ENCODE peak calls at places on chromosomes 2 and 18, in ten cellular contexts. H is endodermal cell, X is upper lobe of left lung, J is ovary, K is fibroblast of lung, C is kidney, U is foreskin keratinocyte, T is dorsolateral prefrontal cortex, G is PC-9, W is cardiac muscle cell. A is an unnamed sample.

GRCh38 chr2:219142329-219142728 is 18.3 kb downstream of the NHEJ1 start:
- DNase-seq in H (no peak), X (no peak), J (no peak), K (peak; percentile 82), C (peak; percentile 88), U (no peak), T (no peak), G (peak; percentile 74), W (peak; percentile 47), A (peak; percentile 57)

GRCh38 chr2:177596866-177597265 is 204.3 kb downstream of the AGPS start:
- DNase-seq in H (no peak), X (no peak), J (no peak), K (no peak), C (no peak), U (no peak), T (no peak), G (no peak), W (no peak), A (no peak)

GRCh38 chr18:21826641-21827302 is 86.2 kb downstream of the MIB1 start:
- DNase-seq in H (no peak), X (no peak), J (no peak), K (no peak), C (no peak), U (no peak), T (no peak), G (no peak), W (no peak), A (no peak)

GRCh38 chr2:226760412-226761194 is 39.0 kb downstream of the IRS1 start:
- DNase-seq in H (no peak), X (no peak), J (no peak), K (peak; percentile 94), C (no peak), U (peak; percentile 67), T (no peak), G (peak; percentile 22), W (peak; percentile 74), A (peak; percentile 37)

GRCh38 chr18:48405108-48405507 is 4.1 kb downstream of the ZBTB7C start:
- DNase-seq in H (no peak), X (no peak), J (no peak), K (peak; percentile 59), C (no peak), U (peak; percentile 40), T (no peak), G (no peak), W (peak; percentile 15), A (peak; percentile 45)

GRCh38 chr18:58784601-58785137 is 80.0 kb upstream of the ZNF532 start:
- DNase-seq in H (peak; percentile 73), X (no peak), J (no peak), K (peak; percentile 56), C (peak; percentile 75), U (no peak), T (no peak), G (no peak), W (no peak), A (no peak)

GRCh38 chr2:72782520-72782919 is 43.3 kb downstream of the EXOC6B start:
- DNase-seq in H (no peak), X (no peak), J (no peak), K (no peak), C (no peak), U (no peak), T (no peak), G (no peak), W (no peak), A (no peak)

GRCh38 chr2:195559431-195559914 is 97.6 kb upstream of the SLC39A10 start:
- DNase-seq in H (no peak), X (peak; percentile 68), J (no peak), K (peak; percentile 98), C (no peak), U (peak; percentile 81), T (no peak), G (no peak), W (peak; percentile 94), A (no peak)

GRCh38 chr2:203623616-203624015 is 82.8 kb upstream of the CD28 start:
- DNase-seq in H (no peak), X (peak; percentile 62), J (no peak), K (peak; percentile 75), C (no peak), U (no peak), T (no peak), G (no peak), W (no peak), A (no peak)

GRCh38 chr2:12131975-12132374 is 385.5 kb downstream of the LPIN1 start:
- DNase-seq in H (no peak), X (no peak), J (no peak), K (peak; percentile 74), C (no peak), U (no peak), T (no peak), G (peak; percentile 30), W (peak; percentile 66), A (no peak)

GRCh38 chr18:13696961-13697360 is 29.4 kb downstream of the FAM210A start:
- DNase-seq in H (no peak), X (no peak), J (no peak), K (peak; percentile 5), C (no peak), U (no peak), T (no peak), G (no peak), W (peak; percentile 10), A (no peak)

GRCh38 chr2:36671731-36672130 is 24.8 kb upstream of the VIT start:
- DNase-seq in H (no peak), X (no peak), J (no peak), K (no peak), C (no peak), U (no peak), T (no peak), G (no peak), W (no peak), A (no peak)

GRCh38 chr2:36675579-36675978 is 20.9 kb upstream of the VIT start:
- DNase-seq in H (no peak), X (no peak), J (no peak), K (no peak), C (no peak), U (no peak), T (no peak), G (no peak), W (no peak), A (no peak)

GRCh38 chr2:36676364-36676763 is 20.1 kb upstream of the VIT start:
- DNase-seq in H (no peak), X (no peak), J (no peak), K (no peak), C (no peak), U (no peak), T (no peak), G (no peak), W (no peak), A (no peak)

GRCh38 chr2:36670881-36671595 is 25.5 kb upstream of the VIT start:
- DNase-seq in H (no peak), X (no peak), J (no peak), K (peak; percentile 81), C (no peak), U (no peak), T (no peak), G (no peak), W (peak; percentile 33), A (no peak)

DNA sequence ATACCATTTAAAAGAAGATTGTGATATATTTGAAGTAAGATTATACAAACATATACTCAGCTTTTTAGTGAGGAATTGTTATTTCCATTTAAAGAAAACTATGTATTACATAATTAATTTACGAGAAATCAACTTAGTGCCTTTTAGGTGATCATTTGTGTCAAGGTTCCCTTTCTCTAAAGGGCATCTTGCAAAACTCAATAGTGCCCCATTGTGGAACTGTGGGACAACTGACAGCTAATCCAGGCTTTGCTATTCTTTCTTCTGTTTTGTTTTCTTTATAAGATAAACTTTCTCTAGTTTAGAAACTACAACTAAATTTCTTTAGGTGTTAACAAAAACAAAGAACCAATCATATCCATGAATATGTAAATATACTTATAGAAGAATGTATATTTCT is 24.3 kb upstream of the VIT start:
- DNase-seq in H (no peak), X (no peak), J (no peak), K (peak; percentile 53), C (no peak), U (no peak), T (no peak), G (no peak), W (peak; percentile 54), A (peak; percentile 10)
- H3K27ac ChIP-seq in H (no peak overlapping the region), X (no peak overlapping the region), J (no peak overlapping the region), K (no peak overlapping the region), C (no peak overlapping the region), U (no peak overlapping the region), T (no peak overlapping the region), G (no peak overlapping the region), W (no peak overlapping the region), A (no peak overlapping the region)

GRCh38 chr18:2104620-2105462 is 466.5 kb downstream of the METTL4 start:
- DNase-seq in H (peak; percentile 86), X (peak; percentile 51), J (peak; percentile 15), K (peak; percentile 20), C (no peak), U (no peak), T (peak; percentile 42), G (peak; percentile 43), W (peak; percentile 73), A (peak; percentile 56)
- TF ChIP-seq CTCF in H (peak; percentile 96), X (peak; percentile 52), J (no peak), K (peak; percentile 76), C (peak; percentile 61), U (peak; percentile 81), T (peak; percentile 60), G (peak; percentile 81), W (peak; percentile 88), A (peak; percentile 69)

GRCh38 chr2:99088017-99088416 is 53.5 kb upstream of the C2orf15 start:
- DNase-seq in H (no peak), X (no peak), J (no peak), K (peak; percentile 5), C (no peak), U (no peak), T (no peak), G (no peak), W (peak; percentile 10), A (no peak)

GRCh38 chr2:99081886-99082285 is 59.6 kb upstream of the C2orf15 start:
- DNase-seq in H (peak; percentile 56), X (no peak), J (no peak), K (no peak), C (no peak), U (no peak), T (no peak), G (no peak), W (no peak), A (no peak)

GRCh38 chr2:99084256-99084655 is 57.3 kb upstream of the C2orf15 start:
- DNase-seq in H (peak; percentile 54), X (no peak), J (no peak), K (no peak), C (no peak), U (no peak), T (no peak), G (no peak), W (no peak), A (no peak)

GRCh38 chr2:99085400-99085799 is 56.1 kb upstream of the C2orf15 start:
- DNase-seq in H (peak; percentile 60), X (no peak), J (no peak), K (no peak), C (no peak), U (no peak), T (no peak), G (no peak), W (peak; percentile 13), A (no peak)

GRCh38 chr2:99086385-99086784 is 55.1 kb upstream of the C2orf15 start:
- DNase-seq in H (no peak), X (no peak), J (no peak), K (no peak), C (no peak), U (no peak), T (no peak), G (no peak), W (no peak), A (no peak)
- H3K27ac ChIP-seq in H (no peak overlapping the region), X (no peak overlapping the region), J (no peak overlapping the region), K (no peak overlapping the region), C (no peak overlapping the region), U (no peak overlapping the region), T (no peak overlapping the region), G (no peak overlapping the region), W (no peak overlapping the region), A (no peak overlapping the region)

GRCh38 chr2:28389399-28390240 is 3.0 kb upstream of the FOSL2 start:
- DNase-seq in H (peak; percentile 85), X (no peak), J (no peak), K (peak; percentile 45), C (no peak), U (no peak), T (no peak), G (no peak), W (no peak), A (no peak)
- TF ChIP-seq CTCF in H (peak; percentile 25), X (no peak), J (no peak), K (peak; percentile 13), C (no peak), U (no peak), T (no peak), G (no peak), W (peak; percentile 37), A (no peak)

A was measured in RWPE1.